ENCODE peak calls at places on chromosomes 11 and 22, in seven cellular contexts. O, Q, S, P, H, W and N are unnamed samples.

GRCh38 chr11:60855726-60856633 is at the start of gene PTGDR2:
- DNase-seq in O (no peak), Q (no peak), S (no peak), P (no peak), H (no peak), W (no peak), N (no peak)

GRCh38 chr22:24482998-24483397 is 12.1 kb upstream of the UPB1 start:
- DNase-seq in O (no peak), Q (no peak), S (no peak), P (no peak), H (no peak), W (no peak), N (no peak)

GRCh38 chr11:23423119-23423518 is 562.8 kb upstream of the CCDC179 start:
- DNase-seq in O (no peak), Q (no peak), S (peak; percentile 61), P (no peak), H (no peak), W (no peak), N (no peak)

GRCh38 chr11:32615422-32615821 is 31.8 kb downstream of the EIF3M start:
- DNase-seq in O (no peak), Q (peak; percentile 5), S (no peak), P (no peak), H (no peak), W (no peak), N (no peak)

GRCh38 chr11:117881217-117881616 is 4.8 kb upstream of the FXYD6 start:
- DNase-seq in O (no peak), Q (no peak), S (no peak), P (no peak), H (no peak), W (no peak), N (no peak)

GRCh38 chr11:124759268-124760204 is 2.6 kb downstream of the ESAM start:
- DNase-seq in O (peak; percentile 78), Q (no peak), S (no peak), P (no peak), H (no peak), W (no peak), N (no peak)

GRCh38 chr11:95544095-95544795 is 245.3 kb downstream of the FAM76B start:
- DNase-seq in O (no peak), Q (peak; percentile 72), S (no peak), P (no peak), H (no peak), W (no peak), N (no peak)

GRCh38 chr11:10716122-10716521 is 22.6 kb upstream of the IRAG1 start:
- DNase-seq in O (no peak), Q (peak; percentile 30), S (no peak), P (no peak), H (no peak), W (no peak), N (no peak)

GRCh38 chr11:117197516-117198456 is 1.4 kb upstream of the TAGLN start:
- DNase-seq in O (peak; percentile 38), Q (no peak), S (no peak), P (no peak), H (no peak), W (no peak), N (no peak)

GRCh38 chr22:33803883-33804282 is 116.4 kb downstream of the LARGE1 start:
- DNase-seq in O (no peak), Q (no peak), S (no peak), P (no peak), H (no peak), W (no peak), N (no peak)